ENCODE peak calls at places on chromosomes 16 and 17, in five cellular contexts. W, X, B, C and L are unnamed samples.

GRCh38 chr16:68696514-68696913 is 40.6 kb upstream of the CDH1 start:
- DNase-seq in W (no peak), C (peak; percentile 76), B (peak; percentile 30), X (no peak), L (no peak)

GRCh38 chr16:75555213-75555706 is 792 bp downstream of the TMEM231 start:
- DNase-seq in X (peak; percentile 97), B (peak; percentile 78), W (peak; percentile 55), C (peak; percentile 73), L (peak; percentile 72)

GRCh38 chr17:65001409-65002045 is 55.0 kb downstream of the GNA13 start:
- DNase-seq in W (no peak), C (no peak), B (no peak), X (no peak), L (no peak)

GRCh38 chr17:4881761-4882555 is 17.4 kb upstream of the C17orf107 start:
- DNase-seq in B (peak; percentile 81), W (no peak), C (peak; percentile 74), X (peak; percentile 71), L (no peak)

GRCh38 chr17:73801455-73802100 is 157.3 kb upstream of the SDK2 start:
- DNase-seq in X (no peak), C (no peak), W (no peak), B (no peak), L (no peak)

GRCh38 chr17:74089869-74090464 is 113.5 kb upstream of the RPL38 start:
- DNase-seq in X (peak; percentile 52), W (peak; percentile 13), B (peak; percentile 68), C (peak; percentile 27), L (peak; percentile 4)

GRCh38 chr16:87687571-87687910 is 78.2 kb downstream of the KLHDC4 start:
- DNase-seq in W (no peak), C (no peak), B (no peak), X (no peak), L (no peak)

GRCh38 chr16:83626204-83626603 is 181.6 kb upstream of the HSBP1 start:
- DNase-seq in B (no peak), X (no peak), C (no peak), W (no peak), L (no peak)

GRCh38 chr16:12791340-12791739 is 12.3 kb downstream of the CPPED1 start:
- DNase-seq in B (no peak), X (no peak), C (no peak), W (no peak), L (no peak)

GRCh38 chr17:66716236-66717026 is 118.5 kb upstream of the CACNG5 start:
- DNase-seq in X (no peak), W (no peak), B (no peak), C (no peak), L (no peak)

GRCh38 chr16:1950559-1950958 is 3.9 kb downstream of the RPL3L start:
- DNase-seq in B (peak; percentile 20), W (no peak), C (no peak), X (no peak), L (no peak)

GRCh38 chr16:84484579-84485254 is 19.7 kb downstream of the MEAK7 start:
- DNase-seq in C (peak; percentile 65), B (no peak), X (peak; percentile 47), W (no peak), L (no peak)

GRCh38 chr17:72116692-72117469 is 3.9 kb upstream of the SOX9 start:
- DNase-seq in W (no peak), B (no peak), C (no peak), X (no peak), L (no peak)

GRCh38 chr17:42436401-42436800 is 13.3 kb upstream of the CAVIN1 start:
- DNase-seq in W (peak; percentile 93), C (no peak), X (no peak), B (no peak), L (peak; percentile 99)

DNA sequence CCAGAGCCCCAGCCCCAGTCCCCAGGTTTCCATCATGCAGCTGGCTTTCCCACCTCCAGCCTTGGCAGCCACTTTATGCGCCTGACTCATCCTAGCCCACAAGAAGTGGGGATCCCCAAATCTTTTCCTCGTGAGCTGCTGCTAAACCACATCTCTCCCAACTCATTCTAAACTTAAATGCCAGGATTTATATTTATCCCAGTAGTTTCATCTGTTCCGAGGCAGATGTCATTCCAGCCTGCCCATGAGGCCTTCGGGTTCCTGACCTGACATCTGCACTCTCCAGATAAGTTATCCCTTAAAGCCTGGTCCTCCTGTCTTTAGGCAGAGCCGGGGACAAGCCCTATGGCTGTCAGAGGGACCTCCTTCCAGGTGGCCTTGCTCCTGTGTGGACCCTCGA is 16.6 kb downstream of the PLXDC1 start:
- DNase-seq in B (no peak), W (no peak), C (no peak), X (no peak), L (no peak)
- H3K4me3 ChIP-seq in B (no peak overlapping the region), W (no peak overlapping the region), C (no peak overlapping the region), X (no peak overlapping the region), L (no peak overlapping the region)

DNA sequence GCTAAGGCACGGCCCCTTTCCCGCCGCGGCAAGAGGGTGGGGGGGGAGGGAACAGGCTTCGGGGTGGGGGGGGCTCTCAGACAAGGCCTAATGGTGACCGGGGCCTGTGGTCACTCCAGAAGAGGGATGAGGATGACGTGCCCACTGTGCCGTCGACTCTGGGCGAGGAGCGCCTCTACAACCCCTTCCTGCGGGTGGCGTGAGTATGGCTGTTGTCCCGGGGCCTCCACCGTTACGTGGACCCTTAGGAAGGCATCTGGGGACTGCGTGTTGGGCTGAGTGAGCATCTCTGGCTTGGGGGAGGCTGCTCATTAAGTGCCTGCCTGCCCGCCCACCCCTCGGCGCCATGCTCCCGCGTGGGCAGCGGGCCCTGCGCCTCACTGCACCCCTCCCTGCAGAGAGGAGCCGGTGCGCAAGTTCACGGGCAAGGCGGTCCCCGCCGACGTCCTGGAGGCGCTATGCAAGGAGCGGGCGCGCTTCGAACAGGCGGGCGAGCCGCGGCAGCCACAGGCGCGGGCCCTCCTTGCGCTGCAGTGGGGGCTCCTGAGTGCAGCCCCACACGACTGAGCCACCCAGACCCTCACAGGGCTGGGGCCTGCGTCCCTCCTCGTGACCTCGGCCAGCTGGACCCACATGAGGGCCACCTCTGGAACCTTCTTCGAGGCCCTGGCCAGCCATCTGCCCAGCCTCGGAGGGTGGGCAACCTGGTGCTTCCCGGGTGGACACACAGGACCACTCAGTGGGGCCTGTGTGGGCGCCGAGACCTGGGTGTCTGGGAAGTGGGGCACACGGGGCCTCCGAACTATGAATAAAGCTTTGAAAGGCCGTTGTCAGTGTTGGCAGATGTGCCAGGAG is 2.2 kb downstream of the HAGHL start:
- DNase-seq in W (no peak), X (no peak), B (no peak), C (no peak), L (no peak)
- H3K4me3 ChIP-seq in W (no peak overlapping the region), X (peak overlapping the region; percentile 60), B (peak overlapping the region; percentile 58), C (no peak overlapping the region), L (peak overlapping the region; percentile 81)

GRCh38 chr16:89020068-89020924 is 43.3 kb upstream of the CBFA2T3 start:
- DNase-seq in B (peak; percentile 39), W (no peak), C (no peak), X (no peak), L (no peak)

GRCh38 chr16:89018605-89019158 is 41.7 kb upstream of the CBFA2T3 start:
- DNase-seq in B (no peak), W (no peak), X (no peak), C (no peak), L (no peak)

GRCh38 chr16:89020925-89021595 is 44.1 kb upstream of the CBFA2T3 start:
- DNase-seq in W (no peak), X (no peak), C (no peak), B (no peak), L (no peak)

GRCh38 chr16:89017956-89018604 is 41.1 kb upstream of the CBFA2T3 start:
- DNase-seq in X (no peak), C (no peak), B (no peak), W (no peak), L (no peak)

DNA sequence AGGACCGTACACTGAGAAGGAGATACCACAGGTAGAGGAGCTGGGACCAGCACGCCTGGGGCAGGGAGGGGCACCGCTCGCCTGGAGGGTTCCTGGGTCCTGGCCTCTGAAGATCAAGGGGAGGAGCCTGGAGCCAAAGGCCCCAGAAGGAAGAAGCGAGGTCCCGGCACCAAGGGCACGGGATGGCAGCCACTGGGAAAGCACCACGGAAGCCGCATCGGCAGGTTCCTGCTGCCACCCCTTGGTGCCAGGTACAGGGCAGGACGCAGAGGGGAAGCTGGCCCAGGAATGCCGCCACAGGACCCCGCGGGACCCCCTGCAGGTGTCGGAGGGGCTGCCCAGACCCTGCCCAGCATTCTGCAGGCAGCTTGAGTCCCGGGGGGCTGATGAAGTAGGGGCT is 42.5 kb upstream of the CBFA2T3 start:
- DNase-seq in C (no peak), X (no peak), B (peak; percentile 28), W (no peak), L (no peak)
- H3K4me3 ChIP-seq in C (no peak overlapping the region), X (no peak overlapping the region), B (no peak overlapping the region), W (no peak overlapping the region), L (no peak overlapping the region)

GRCh38 chr16:27641260-27641659 is 91.3 kb downstream of the KATNIP start:
- DNase-seq in C (no peak), W (no peak), B (no peak), X (no peak), L (no peak)
- H3K4me3 ChIP-seq in C (no peak overlapping the region), W (no peak overlapping the region), B (no peak overlapping the region), X (no peak overlapping the region), L (no peak overlapping the region)

DNA sequence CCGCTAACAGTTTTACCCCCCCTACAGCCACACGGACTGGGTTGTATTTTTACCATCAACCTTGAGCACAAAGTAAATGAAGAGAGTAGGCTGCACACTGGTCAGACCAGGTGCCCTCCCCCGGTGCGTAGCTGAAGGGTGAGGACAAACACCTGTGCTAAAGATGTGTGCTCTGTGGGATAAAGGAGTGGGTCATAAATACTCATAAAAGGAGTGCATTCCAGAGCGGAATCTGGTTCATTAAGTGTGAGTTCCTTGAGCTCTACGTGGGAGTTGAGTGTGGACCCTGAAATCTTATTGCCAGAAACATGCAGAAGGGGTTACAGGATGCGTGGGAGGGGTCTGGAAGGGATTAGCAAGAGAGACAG is 217.0 kb downstream of the CCDC182 start:
- DNase-seq in C (no peak), W (no peak), X (no peak), B (peak; percentile 54), L (no peak)
- H3K4me3 ChIP-seq in C (no peak overlapping the region), W (no peak overlapping the region), X (no peak overlapping the region), B (no peak overlapping the region), L (no peak overlapping the region)

GRCh38 chr17:77189148-77189547 is 48.4 kb downstream of the SEC14L1 start:
- DNase-seq in W (no peak), C (no peak), X (no peak), B (no peak), L (no peak)
- H3K4me3 ChIP-seq in W (no peak overlapping the region), C (no peak overlapping the region), X (no peak overlapping the region), B (no peak overlapping the region), L (no peak overlapping the region)

GRCh38 chr17:82232322-82232785 is 3.5 kb downstream of the SLC16A3 start:
- DNase-seq in C (no peak), X (no peak), B (no peak), W (no peak), L (no peak)
- H3K4me3 ChIP-seq in C (no peak overlapping the region), X (peak overlapping the region; percentile 65), B (peak overlapping the region; percentile 78), W (peak overlapping the region; percentile 88), L (peak overlapping the region; percentile 93)

GRCh38 chr17:1733759-1734158 is 8.9 kb upstream of the SERPINF2 start:
- DNase-seq in W (no peak), C (no peak), B (no peak), X (no peak), L (no peak)
- H3K4me3 ChIP-seq in W (no peak overlapping the region), C (no peak overlapping the region), B (no peak overlapping the region), X (no peak overlapping the region), L (no peak overlapping the region)